ENCODE peak calls at places on chromosome 6, in seven cellular contexts. X is IMR-90, S is colonic mucosa, D is transverse colon, M is hepatocyte, Z is upper lobe of right lung, O is right atrium auricular region. K is an unnamed sample.
A peak's percentile ranks its signal among the peaks of the same experiment; 100 is the strongest.

GRCh38 chr6:29905286-29905685 is 37.0 kb upstream of the HLA-A start:
- DNase-seq in X (no peak), S (no peak), D (no peak), M (no peak), Z (no peak), O (no peak), K (no peak)

GRCh38 chr6:154319231-154319858 is 37.3 kb downstream of the IPCEF1 start:
- DNase-seq in X (peak; percentile 88), S (no peak), D (no peak), M (peak; percentile 16), Z (no peak), O (no peak), K (no peak)

GRCh38 chr6:11143394-11144371 is 32.2 kb upstream of the ERVFRD-1 start:
- DNase-seq in X (peak; percentile 92), S (peak; percentile 44), D (peak; percentile 54), M (peak; percentile 85), Z (peak; percentile 74), O (peak; percentile 90), K (peak; percentile 94)

GRCh38 chr6:109034439-109035041 is 60.1 kb downstream of the SESN1 start:
- DNase-seq in X (no peak), S (no peak), D (no peak), M (no peak), Z (no peak), O (no peak), K (no peak)

GRCh38 chr6:15374119-15374518 is 128.2 kb downstream of the JARID2 start:
- DNase-seq in X (no peak), S (no peak), D (no peak), M (no peak), Z (no peak), O (no peak), K (no peak)

GRCh38 chr6:47405273-47405672 is 72.3 kb upstream of the CD2AP start:
- DNase-seq in X (no peak), S (peak; percentile 93), D (peak; percentile 90), M (peak; percentile 52), Z (no peak), O (no peak), K (no peak)

GRCh38 chr6:71079707-71080106 is 122.8 kb upstream of the B3GAT2 start:
- DNase-seq in X (peak; percentile 53), S (no peak), D (no peak), M (no peak), Z (no peak), O (no peak), K (peak; percentile 4)

GRCh38 chr6:26205625-26206574 is 118.7 kb downstream of the HFE start:
- DNase-seq in X (peak; percentile 91), S (no peak), D (peak; percentile 26), M (no peak), Z (no peak), O (no peak), K (no peak)

GRCh38 chr6:10583509-10583908 is 62.4 kb downstream of the GCNT2 start:
- DNase-seq in X (no peak), S (no peak), D (no peak), M (peak; percentile 37), Z (no peak), O (no peak), K (no peak)

GRCh38 chr6:169897601-169898358 is 146.4 kb downstream of the ERMARD start:
- DNase-seq in X (no peak), S (peak; percentile 1), D (no peak), M (no peak), Z (no peak), O (no peak), K (no peak)

GRCh38 chr6:170108890-170109587 is 181.8 kb downstream of the DLL1 start:
- DNase-seq in X (no peak), S (no peak), D (no peak), M (no peak), Z (peak; percentile 21), O (peak; percentile 26), K (no peak)

GRCh38 chr6:170147832-170148708 is 142.8 kb downstream of the DLL1 start:
- DNase-seq in X (no peak), S (no peak), D (peak; percentile 28), M (no peak), Z (no peak), O (no peak), K (no peak)

GRCh38 chr6:1335367-1336037 is 23.6 kb downstream of the FOXQ1 start:
- DNase-seq in X (peak; percentile 76), S (peak; percentile 69), D (peak; percentile 68), M (peak; percentile 91), Z (peak; percentile 83), O (no peak), K (peak; percentile 89)
- H3K27ac ChIP-seq in X (peak overlapping the region; percentile 41), S (no peak overlapping the region), D (peak overlapping the region; percentile 18), M (peak overlapping the region; percentile 63), Z (peak overlapping the region; percentile 59), O (no peak overlapping the region), K (peak overlapping the region; percentile 88)

GRCh38 chr6:6491761-6492160 is 96.8 kb upstream of the LY86 start:
- DNase-seq in X (no peak), S (no peak), D (no peak), M (no peak), Z (no peak), O (no peak), K (no peak)

GRCh38 chr6:6492675-6493074 is 95.8 kb upstream of the LY86 start:
- DNase-seq in X (no peak), S (no peak), D (no peak), M (no peak), Z (no peak), O (no peak), K (no peak)

GRCh38 chr6:6497541-6497940 is 91.0 kb upstream of the LY86 start:
- DNase-seq in X (no peak), S (no peak), D (no peak), M (no peak), Z (no peak), O (no peak), K (no peak)

GRCh38 chr6:6495851-6496250 is 92.7 kb upstream of the LY86 start:
- DNase-seq in X (no peak), S (no peak), D (no peak), M (no peak), Z (no peak), O (no peak), K (no peak)

DNA sequence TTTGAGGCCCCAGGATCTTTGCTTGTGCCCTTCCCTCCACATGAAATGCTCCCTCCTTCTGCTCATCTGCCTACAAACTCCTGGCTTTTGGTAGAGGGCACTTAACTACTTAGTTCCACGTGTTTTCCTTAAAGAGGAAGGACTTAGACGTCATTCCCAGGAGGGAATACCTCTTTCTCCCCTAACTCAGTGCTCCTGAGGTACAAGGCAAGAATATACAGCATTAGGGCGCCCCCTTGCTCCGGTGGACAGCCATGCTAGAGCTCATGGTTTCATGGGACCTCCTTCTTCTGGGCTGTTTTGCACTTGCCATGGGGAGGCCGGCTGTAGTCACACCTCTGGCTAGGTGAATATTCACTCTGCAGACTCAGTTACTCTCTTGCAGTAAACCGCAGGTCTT is 93.8 kb upstream of the LY86 start:
- DNase-seq in X (no peak), S (peak; percentile 41), D (peak; percentile 47), M (peak; percentile 57), Z (peak; percentile 73), O (no peak), K (peak; percentile 44)
- TF ChIP-seq CTCF in X (no peak), S (peak; percentile 27), D (peak; percentile 36), M (peak; percentile 51), Z (peak; percentile 49), O (peak; percentile 67), K (peak; percentile 45)

GRCh38 chr6:140744648-140745320 is 1370.3 kb upstream of the CITED2 start:
- DNase-seq in X (peak; percentile 69), S (no peak), D (no peak), M (no peak), Z (no peak), O (no peak), K (peak; percentile 10)
- H3K27ac ChIP-seq in X (no peak overlapping the region), S (no peak overlapping the region), D (no peak overlapping the region), M (no peak overlapping the region), Z (no peak overlapping the region), O (no peak overlapping the region), K (no peak overlapping the region)

GRCh38 chr6:55950071-55950814 is 74.9 kb upstream of the BMP5 start:
- DNase-seq in X (no peak), S (no peak), D (no peak), M (no peak), Z (no peak), O (no peak), K (no peak)

GRCh38 chr6:55954436-55954835 is 79.0 kb upstream of the BMP5 start:
- DNase-seq in X (no peak), S (no peak), D (no peak), M (no peak), Z (no peak), O (no peak), K (no peak)

GRCh38 chr6:55957961-55958422 is 82.6 kb upstream of the BMP5 start:
- DNase-seq in X (peak; percentile 33), S (no peak), D (no peak), M (no peak), Z (no peak), O (no peak), K (no peak)

GRCh38 chr6:55955684-55956083 is 80.3 kb upstream of the BMP5 start:
- DNase-seq in X (no peak), S (no peak), D (no peak), M (no peak), Z (no peak), O (no peak), K (no peak)

GRCh38 chr6:55953384-55953783 is 78.0 kb upstream of the BMP5 start:
- DNase-seq in X (peak; percentile 74), S (no peak), D (no peak), M (peak; percentile 22), Z (no peak), O (no peak), K (peak; percentile 14)
- TF ChIP-seq CTCF in X (peak; percentile 66), S (no peak), D (peak; percentile 12), M (peak; percentile 61), Z (no peak), O (peak; percentile 55), K (peak; percentile 60)

GRCh38 chr6:19597809-19598320 is 239.3 kb upstream of the ID4 start:
- DNase-seq in X (no peak), S (no peak), D (no peak), M (no peak), Z (no peak), O (no peak), K (no peak)
- H3K27ac ChIP-seq in X (no peak overlapping the region), S (no peak overlapping the region), D (no peak overlapping the region), M (no peak overlapping the region), Z (no peak overlapping the region), O (no peak overlapping the region), K (no peak overlapping the region)

DNA sequence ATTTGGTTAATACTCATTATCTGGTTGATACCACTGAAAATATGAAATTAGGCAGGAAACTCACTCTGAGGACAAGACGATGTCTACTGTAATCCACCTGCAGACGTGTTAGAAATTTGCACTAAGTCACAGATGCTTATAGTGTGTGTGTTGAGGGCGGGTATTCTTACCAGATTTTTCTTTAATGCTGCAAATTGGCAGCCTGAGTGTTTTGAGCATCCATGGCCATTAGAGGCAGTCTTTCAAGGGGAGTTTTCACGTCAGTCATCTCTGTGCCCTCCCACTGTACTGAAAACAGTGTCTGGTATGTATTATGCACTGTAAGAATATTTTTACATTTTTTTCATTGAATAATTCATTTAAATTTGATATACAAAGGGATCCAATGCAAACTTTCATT is 266.5 kb upstream of the QKI start:
- DNase-seq in X (no peak), S (no peak), D (no peak), M (no peak), Z (no peak), O (no peak), K (no peak)
- TF ChIP-seq CTCF in X (no peak), S (no peak), D (no peak), M (no peak), Z (no peak), O (no peak), K (no peak)